ENCODE peak calls at places on chromosomes 3 and 15, in eight cellular contexts. One of them, this sample, is unnamed.

GRCh38 chr3:177778633-177779032 is 581.4 kb upstream of the TBL1XR1 start:
- DNase-seq in stomach: no peak
- DNase-seq in lower lobe of right lung: no peak
- DNase-seq in IMR-90: no peak
- DNase-seq in psoas muscle: no peak
- DNase-seq in HCT116: no peak
- DNase-seq in tibial artery: no peak
- DNase-seq in fibroblast of pulmonary artery: no peak
- DNase-seq in this sample: no peak

GRCh38 chr15:76678766-76679165 is 226.4 kb downstream of the SCAPER start:
- DNase-seq in stomach: no peak
- DNase-seq in lower lobe of right lung: no peak
- DNase-seq in IMR-90: peak
- DNase-seq in psoas muscle: no peak
- DNase-seq in HCT116: no peak
- DNase-seq in tibial artery: no peak
- DNase-seq in fibroblast of pulmonary artery: peak
- DNase-seq in this sample: peak

GRCh38 chr15:100330221-100330620 is 11.6 kb downstream of the ADAMTS17 start:
- DNase-seq in stomach: peak
- DNase-seq in lower lobe of right lung: no peak
- DNase-seq in IMR-90: no peak
- DNase-seq in psoas muscle: no peak
- DNase-seq in HCT116: no peak
- DNase-seq in tibial artery: no peak
- DNase-seq in fibroblast of pulmonary artery: no peak
- DNase-seq in this sample: no peak

GRCh38 chr3:195196266-195196665 is 74.7 kb downstream of the XXYLT1 start:
- DNase-seq in stomach: peak
- DNase-seq in lower lobe of right lung: no peak
- DNase-seq in IMR-90: peak
- DNase-seq in psoas muscle: no peak
- DNase-seq in HCT116: no peak
- DNase-seq in tibial artery: no peak
- DNase-seq in fibroblast of pulmonary artery: peak
- DNase-seq in this sample: no peak

GRCh38 chr3:33717616-33717865 is 513 bp downstream of the CLASP2 start:
- DNase-seq in stomach: peak
- DNase-seq in lower lobe of right lung: peak
- DNase-seq in IMR-90: peak
- DNase-seq in psoas muscle: peak
- DNase-seq in HCT116: peak
- DNase-seq in tibial artery: no peak
- DNase-seq in fibroblast of pulmonary artery: peak
- DNase-seq in this sample: no peak

GRCh38 chr3:123765475-123766166 is 118.5 kb downstream of the MYLK start:
- DNase-seq in stomach: no peak
- DNase-seq in lower lobe of right lung: no peak
- DNase-seq in IMR-90: peak
- DNase-seq in psoas muscle: no peak
- DNase-seq in HCT116: no peak
- DNase-seq in tibial artery: no peak
- DNase-seq in fibroblast of pulmonary artery: peak
- DNase-seq in this sample: no peak

GRCh38 chr3:9211155-9211950 is 38.1 kb downstream of the SRGAP3 start:
- DNase-seq in stomach: no peak
- DNase-seq in lower lobe of right lung: no peak
- DNase-seq in IMR-90: peak
- DNase-seq in psoas muscle: no peak
- DNase-seq in HCT116: no peak
- DNase-seq in tibial artery: no peak
- DNase-seq in fibroblast of pulmonary artery: no peak
- DNase-seq in this sample: peak

GRCh38 chr3:10406414-10406813 is 85.5 kb upstream of the SEC13 start:
- DNase-seq in stomach: no peak
- DNase-seq in lower lobe of right lung: no peak
- DNase-seq in IMR-90: no peak
- DNase-seq in psoas muscle: no peak
- DNase-seq in HCT116: no peak
- DNase-seq in tibial artery: no peak
- DNase-seq in fibroblast of pulmonary artery: no peak
- DNase-seq in this sample: no peak

GRCh38 chr15:76177491-76178040 is 117.8 kb downstream of the TMEM266 start:
- DNase-seq in stomach: no peak
- DNase-seq in lower lobe of right lung: no peak
- DNase-seq in IMR-90: peak
- DNase-seq in psoas muscle: peak
- DNase-seq in HCT116: no peak
- DNase-seq in tibial artery: peak
- DNase-seq in fibroblast of pulmonary artery: peak
- DNase-seq in this sample: peak

GRCh38 chr3:124768812-124769211 is 38.6 kb downstream of the UMPS start:
- DNase-seq in stomach: no peak
- DNase-seq in lower lobe of right lung: no peak
- DNase-seq in IMR-90: no peak
- DNase-seq in psoas muscle: no peak
- DNase-seq in HCT116: no peak
- DNase-seq in tibial artery: peak
- DNase-seq in fibroblast of pulmonary artery: peak
- DNase-seq in this sample: no peak

GRCh38 chr3:8441969-8442559 is 59.6 kb upstream of the LMCD1 start:
- DNase-seq in stomach: no peak
- DNase-seq in lower lobe of right lung: no peak
- DNase-seq in IMR-90: peak
- DNase-seq in psoas muscle: no peak
- DNase-seq in HCT116: peak
- DNase-seq in tibial artery: no peak
- DNase-seq in fibroblast of pulmonary artery: peak
- DNase-seq in this sample: peak

GRCh38 chr3:69121950-69122349 is 445 bp downstream of the LMOD3 start:
- DNase-seq in stomach: no peak
- DNase-seq in lower lobe of right lung: no peak
- DNase-seq in IMR-90: no peak
- DNase-seq in psoas muscle: peak
- DNase-seq in HCT116: no peak
- DNase-seq in tibial artery: no peak
- DNase-seq in fibroblast of pulmonary artery: no peak
- DNase-seq in this sample: no peak

GRCh38 chr15:77031376-77032050 is 36.6 kb downstream of the PSTPIP1 start:
- DNase-seq in stomach: peak
- DNase-seq in lower lobe of right lung: peak
- DNase-seq in IMR-90: peak
- DNase-seq in psoas muscle: no peak
- DNase-seq in HCT116: no peak
- DNase-seq in tibial artery: no peak
- DNase-seq in fibroblast of pulmonary artery: no peak
- DNase-seq in this sample: no peak

GRCh38 chr3:156605686-156606605 is 51.0 kb upstream of the SSR3 start:
- DNase-seq in stomach: peak
- DNase-seq in lower lobe of right lung: peak
- DNase-seq in IMR-90: peak
- DNase-seq in psoas muscle: peak
- DNase-seq in HCT116: no peak
- DNase-seq in tibial artery: peak
- DNase-seq in fibroblast of pulmonary artery: peak
- DNase-seq in this sample: peak

GRCh38 chr3:45472795-45473194 is 84.4 kb downstream of the LARS2 start:
- DNase-seq in stomach: no peak
- DNase-seq in lower lobe of right lung: no peak
- DNase-seq in IMR-90: no peak
- DNase-seq in psoas muscle: no peak
- DNase-seq in HCT116: no peak
- DNase-seq in tibial artery: no peak
- DNase-seq in fibroblast of pulmonary artery: no peak
- DNase-seq in this sample: no peak
- TF ChIP-seq CTCF in stomach: no peak
- TF ChIP-seq CTCF in lower lobe of right lung: no peak
- TF ChIP-seq CTCF in IMR-90: no peak
- TF ChIP-seq CTCF in psoas muscle: no peak
- TF ChIP-seq CTCF in HCT116: no peak
- TF ChIP-seq CTCF in tibial artery: no peak
- TF ChIP-seq CTCF in fibroblast of pulmonary artery: no peak
- TF ChIP-seq CTCF in this sample: no peak

DNA sequence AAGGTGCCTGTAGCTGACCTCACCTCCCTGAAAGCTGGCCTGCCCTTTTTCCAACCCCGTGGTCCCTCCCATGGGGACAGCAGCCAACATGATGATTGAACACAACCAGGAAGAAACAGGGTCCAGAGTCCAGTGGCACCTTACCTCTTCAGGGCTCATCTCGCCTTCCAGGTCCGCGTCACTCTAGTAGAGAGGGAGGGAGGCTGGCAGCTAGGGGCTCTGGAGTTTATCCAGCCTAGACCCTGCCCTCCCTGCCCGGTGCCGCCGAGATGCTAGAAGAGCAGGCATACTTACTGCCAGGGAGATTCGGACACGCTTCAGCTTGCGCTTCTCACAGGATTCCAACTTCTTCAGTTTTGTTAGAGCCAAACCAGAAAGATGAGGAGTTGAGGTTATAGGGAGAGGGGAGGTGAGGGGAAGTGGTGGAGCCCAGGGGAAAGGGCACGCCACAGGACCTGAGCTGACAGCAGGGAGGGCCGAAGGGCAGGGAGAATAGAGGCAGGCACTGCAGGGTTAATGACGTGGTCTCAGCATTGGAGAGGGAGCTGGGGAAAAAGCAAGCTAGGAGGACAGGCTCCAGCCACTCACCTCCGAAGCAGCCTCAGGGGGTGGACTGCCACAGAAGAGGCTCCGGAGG is 9.1 kb downstream of the CLCN2 start:
- DNase-seq in stomach: peak
- DNase-seq in lower lobe of right lung: no peak
- DNase-seq in IMR-90: no peak
- DNase-seq in psoas muscle: no peak
- DNase-seq in HCT116: no peak
- DNase-seq in tibial artery: no peak
- DNase-seq in fibroblast of pulmonary artery: no peak
- DNase-seq in this sample: no peak
- H3K4me3 ChIP-seq in stomach: no peak
- H3K4me3 ChIP-seq in lower lobe of right lung: no peak
- H3K4me3 ChIP-seq in IMR-90: no peak
- H3K4me3 ChIP-seq in psoas muscle: no peak
- H3K4me3 ChIP-seq in HCT116: no peak
- H3K4me3 ChIP-seq in tibial artery: no peak
- H3K4me3 ChIP-seq in fibroblast of pulmonary artery: no peak
- H3K4me3 ChIP-seq in this sample: no peak

GRCh38 chr3:36904641-36905040 is 40.2 kb downstream of the TRANK1 start:
- DNase-seq in stomach: no peak
- DNase-seq in lower lobe of right lung: no peak
- DNase-seq in IMR-90: peak
- DNase-seq in psoas muscle: no peak
- DNase-seq in HCT116: no peak
- DNase-seq in tibial artery: peak
- DNase-seq in fibroblast of pulmonary artery: peak
- DNase-seq in this sample: no peak

GRCh38 chr3:36907911-36908646 is 36.8 kb downstream of the TRANK1 start:
- DNase-seq in stomach: peak
- DNase-seq in lower lobe of right lung: peak
- DNase-seq in IMR-90: peak
- DNase-seq in psoas muscle: peak
- DNase-seq in HCT116: no peak
- DNase-seq in tibial artery: peak
- DNase-seq in fibroblast of pulmonary artery: peak
- DNase-seq in this sample: no peak

GRCh38 chr3:36903119-36903882 is 41.6 kb downstream of the TRANK1 start:
- DNase-seq in stomach: no peak
- DNase-seq in lower lobe of right lung: no peak
- DNase-seq in IMR-90: no peak
- DNase-seq in psoas muscle: no peak
- DNase-seq in HCT116: no peak
- DNase-seq in tibial artery: no peak
- DNase-seq in fibroblast of pulmonary artery: peak
- DNase-seq in this sample: no peak

GRCh38 chr3:36906504-36907149 is 38.2 kb downstream of the TRANK1 start:
- DNase-seq in stomach: no peak
- DNase-seq in lower lobe of right lung: no peak
- DNase-seq in IMR-90: peak
- DNase-seq in psoas muscle: no peak
- DNase-seq in HCT116: no peak
- DNase-seq in tibial artery: no peak
- DNase-seq in fibroblast of pulmonary artery: peak
- DNase-seq in this sample: no peak

GRCh38 chr3:36905545-36905944 is 39.3 kb downstream of the TRANK1 start:
- DNase-seq in stomach: no peak
- DNase-seq in lower lobe of right lung: no peak
- DNase-seq in IMR-90: peak
- DNase-seq in psoas muscle: no peak
- DNase-seq in HCT116: no peak
- DNase-seq in tibial artery: no peak
- DNase-seq in fibroblast of pulmonary artery: no peak
- DNase-seq in this sample: no peak
- TF ChIP-seq CTCF in stomach: no peak
- TF ChIP-seq CTCF in lower lobe of right lung: no peak
- TF ChIP-seq CTCF in IMR-90: no peak
- TF ChIP-seq CTCF in psoas muscle: no peak
- TF ChIP-seq CTCF in HCT116: no peak
- TF ChIP-seq CTCF in tibial artery: no peak
- TF ChIP-seq CTCF in fibroblast of pulmonary artery: no peak
- TF ChIP-seq CTCF in this sample: no peak

GRCh38 chr3:105537371-105538075 is 170.8 kb downstream of the ALCAM start:
- DNase-seq in stomach: no peak
- DNase-seq in lower lobe of right lung: no peak
- DNase-seq in IMR-90: peak
- DNase-seq in psoas muscle: no peak
- DNase-seq in HCT116: no peak
- DNase-seq in tibial artery: no peak
- DNase-seq in fibroblast of pulmonary artery: no peak
- DNase-seq in this sample: no peak

GRCh38 chr3:105538483-105538882 is 171.8 kb downstream of the ALCAM start:
- DNase-seq in stomach: no peak
- DNase-seq in lower lobe of right lung: no peak
- DNase-seq in IMR-90: no peak
- DNase-seq in psoas muscle: no peak
- DNase-seq in HCT116: no peak
- DNase-seq in tibial artery: no peak
- DNase-seq in fibroblast of pulmonary artery: no peak
- DNase-seq in this sample: no peak

GRCh38 chr3:105534491-105534890 is 167.8 kb downstream of the ALCAM start:
- DNase-seq in stomach: no peak
- DNase-seq in lower lobe of right lung: no peak
- DNase-seq in IMR-90: no peak
- DNase-seq in psoas muscle: no peak
- DNase-seq in HCT116: no peak
- DNase-seq in tibial artery: no peak
- DNase-seq in fibroblast of pulmonary artery: no peak
- DNase-seq in this sample: no peak

GRCh38 chr3:105542604-105543003 is 175.9 kb downstream of the ALCAM start:
- DNase-seq in stomach: no peak
- DNase-seq in lower lobe of right lung: no peak
- DNase-seq in IMR-90: no peak
- DNase-seq in psoas muscle: no peak
- DNase-seq in HCT116: no peak
- DNase-seq in tibial artery: no peak
- DNase-seq in fibroblast of pulmonary artery: no peak
- DNase-seq in this sample: no peak

DNA sequence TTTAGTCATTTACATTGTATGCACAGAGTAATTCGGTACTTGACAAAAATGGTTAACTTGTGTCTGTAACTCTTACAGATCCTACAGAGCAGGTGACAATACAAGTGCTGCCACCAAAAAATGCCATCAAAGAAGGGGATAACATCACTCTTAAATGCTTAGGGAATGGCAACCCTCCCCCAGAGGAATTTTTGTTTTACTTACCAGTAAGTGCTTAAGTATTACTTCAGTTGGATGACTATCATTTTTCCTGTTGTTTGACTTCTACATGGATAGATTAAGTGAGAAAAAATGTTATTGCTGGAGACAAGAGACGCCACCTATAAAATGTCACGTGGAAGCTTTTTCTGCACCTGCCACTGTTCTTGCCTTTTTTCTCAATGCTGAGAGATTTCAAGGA is 173.2 kb downstream of the ALCAM start:
- DNase-seq in stomach: no peak
- DNase-seq in lower lobe of right lung: no peak
- DNase-seq in IMR-90: no peak
- DNase-seq in psoas muscle: no peak
- DNase-seq in HCT116: no peak
- DNase-seq in tibial artery: no peak
- DNase-seq in fibroblast of pulmonary artery: no peak
- DNase-seq in this sample: no peak
- H3K4me3 ChIP-seq in stomach: no peak
- H3K4me3 ChIP-seq in lower lobe of right lung: no peak
- H3K4me3 ChIP-seq in IMR-90: no peak
- H3K4me3 ChIP-seq in psoas muscle: no peak
- H3K4me3 ChIP-seq in HCT116: no peak
- H3K4me3 ChIP-seq in tibial artery: no peak
- H3K4me3 ChIP-seq in fibroblast of pulmonary artery: no peak
- H3K4me3 ChIP-seq in this sample: no peak